ENCODE peak calls at places on chromosomes 2 and 18, in four cellular contexts. P, V, S and J are unnamed samples.

GRCh38 chr2:61906187-61906470 is 655 bp downstream of the COMMD1 start:
- DNase-seq in P (no peak), V (no peak), S (no peak), J (no peak)

GRCh38 chr2:233563663-233564430 is 2.7 kb downstream of the USP40 start:
- DNase-seq in P (peak; percentile 40), V (no peak), S (no peak), J (peak; percentile 76)

GRCh38 chr2:647003-647560 is 30.1 kb downstream of the TMEM18 start:
- DNase-seq in P (no peak), V (no peak), S (no peak), J (no peak)

GRCh38 chr2:34031097-34031496 is 432.0 kb upstream of the FAM98A start:
- DNase-seq in P (no peak), V (no peak), S (peak; percentile 1), J (peak; percentile 1)

GRCh38 chr2:240211096-240211495 is 70.6 kb upstream of the OTOS start:
- DNase-seq in P (no peak), V (no peak), S (no peak), J (no peak)

GRCh38 chr2:62826141-62826540 is 120.6 kb downstream of the EHBP1 start:
- DNase-seq in P (peak; percentile 65), V (peak; percentile 8), S (peak; percentile 73), J (peak; percentile 8)

GRCh38 chr2:190841707-190842505 is 38.7 kb upstream of the GLS start:
- DNase-seq in P (peak; percentile 69), V (no peak), S (no peak), J (no peak)

GRCh38 chr18:38747153-38747552 is 1181.6 kb upstream of the CELF4 start:
- DNase-seq in P (no peak), V (no peak), S (no peak), J (no peak)

GRCh38 chr18:36633961-36634412 is 194.8 kb downstream of the TPGS2 start:
- DNase-seq in P (no peak), V (no peak), S (peak; percentile 82), J (no peak)

GRCh38 chr18:79100944-79101343 is 31.8 kb downstream of the ATP9B start:
- DNase-seq in P (no peak), V (no peak), S (no peak), J (no peak)

GRCh38 chr2:51258301-51258700 is 226.4 kb upstream of the NRXN1 start:
- DNase-seq in P (no peak), V (no peak), S (no peak), J (no peak)

GRCh38 chr2:96927420-96928171 is 57.7 kb upstream of the SEMA4C start:
- DNase-seq in P (no peak), V (no peak), S (no peak), J (no peak)

GRCh38 chr2:182972548-182972942 is 65.7 kb downstream of the NCKAP1 start:
- DNase-seq in P (no peak), V (no peak), S (no peak), J (no peak)

GRCh38 chr18:58412844-58413666 is 215.8 kb downstream of the ALPK2 start:
- DNase-seq in P (no peak), V (no peak), S (no peak), J (no peak)

GRCh38 chr18:29853126-29853525 is 1189.4 kb downstream of the DSC3 start:
- DNase-seq in P (peak; percentile 3), V (no peak), S (no peak), J (no peak)

GRCh38 chr2:239444626-239445625 is 44.1 kb upstream of the HDAC4 start:
- DNase-seq in P (no peak), V (no peak), S (no peak), J (no peak)

GRCh38 chr2:28736034-28736433 is 15.6 kb upstream of the PPP1CB start:
- DNase-seq in P (no peak), V (no peak), S (no peak), J (no peak)

GRCh38 chr2:181393472-181393871 is 63.7 kb upstream of the ITGA4 start:
- DNase-seq in P (peak; percentile 71), V (no peak), S (peak; percentile 28), J (peak; percentile 86)

GRCh38 chr18:36993068-36993467 is 164.1 kb downstream of the KIAA1328 start:
- DNase-seq in P (peak; percentile 61), V (no peak), S (no peak), J (peak; percentile 69)

GRCh38 chr2:28406276-28407096 is 13.8 kb downstream of the FOSL2 start:
- DNase-seq in P (peak; percentile 51), V (no peak), S (peak; percentile 46), J (peak; percentile 76)

GRCh38 chr18:74271656-74272055 is 20.1 kb downstream of the CYB5A start:
- DNase-seq in P (peak; percentile 17), V (no peak), S (no peak), J (no peak)

GRCh38 chr2:182410120-182410519 is 16.7 kb downstream of the PDE1A start:
- DNase-seq in P (peak; percentile 53), V (no peak), S (no peak), J (no peak)

GRCh38 chr2:65430515-65431416 is 1.6 kb downstream of the SPRED2 start:
- DNase-seq in P (peak; percentile 41), V (peak; percentile 52), S (peak; percentile 67), J (peak; percentile 71)

GRCh38 chr2:64795024-64795592 is 141.4 kb upstream of the SERTAD2 start:
- DNase-seq in P (no peak), V (no peak), S (no peak), J (no peak)

GRCh38 chr2:143819190-143819735 is 690.0 kb downstream of the ARHGAP15 start:
- DNase-seq in P (no peak), V (no peak), S (no peak), J (no peak)

GRCh38 chr2:30359644-30360167 is 87.3 kb upstream of the LCLAT1 start:
- DNase-seq in P (peak; percentile 65), V (no peak), S (peak; percentile 58), J (peak; percentile 62)

GRCh38 chr2:201854221-201854801 is 48.0 kb downstream of the CDK15 start:
- DNase-seq in P (peak; percentile 99), V (no peak), S (peak; percentile 61), J (peak; percentile 99)

GRCh38 chr2:240622631-240623235 is 2.5 kb upstream of the GPR35 start:
- DNase-seq in P (no peak), V (no peak), S (no peak), J (no peak)

GRCh38 chr2:237743561-237744269 is 54.9 kb upstream of the RBM44 start:
- DNase-seq in P (peak; percentile 63), V (no peak), S (peak; percentile 67), J (peak; percentile 52)

GRCh38 chr2:18588802-18589201 is 567 bp downstream of the NT5C1B start:
- DNase-seq in P (no peak), V (no peak), S (no peak), J (no peak)

GRCh38 chr18:12253027-12253426 is 1.1 kb upstream of the CIDEA start:
- DNase-seq in P (no peak), V (no peak), S (no peak), J (no peak)

GRCh38 chr2:190881074-190881479 is 456 bp downstream of the GLS start:
- DNase-seq in P (no peak), V (no peak), S (no peak), J (no peak)

GRCh38 chr2:162044586-162044985 is 29.4 kb downstream of the DPP4 start:
- DNase-seq in P (no peak), V (no peak), S (no peak), J (no peak)

GRCh38 chr2:171564463-171564862 is 42.2 kb downstream of the CYBRD1 start:
- DNase-seq in P (peak; percentile 39), V (no peak), S (peak; percentile 33), J (peak; percentile 66)

GRCh38 chr2:65227035-65227470 is 578 bp upstream of the ACTR2 start:
- DNase-seq in P (no peak), V (no peak), S (peak; percentile 29), J (no peak)

GRCh38 chr2:177748360-177748759 is 324.2 kb downstream of the PDE11A start:
- DNase-seq in P (no peak), V (no peak), S (no peak), J (no peak)

GRCh38 chr2:38666578-38666926 is 638 bp downstream of the GALM start:
- DNase-seq in P (peak; percentile 32), V (no peak), S (peak; percentile 41), J (peak; percentile 36)

GRCh38 chr18:54192415-54192814 is 32.1 kb downstream of the MBD2 start:
- DNase-seq in P (no peak), V (no peak), S (peak; percentile 56), J (no peak)

GRCh38 chr2:127220102-127220806 is at the start of gene CYP27C1:
- DNase-seq in P (no peak), V (peak; percentile 44), S (no peak), J (peak; percentile 37)

GRCh38 chr18:9741821-9742541 is 33.9 kb downstream of the RAB31 start:
- DNase-seq in P (no peak), V (no peak), S (no peak), J (peak; percentile 85)

GRCh38 chr18:75538727-75539126 is 111.2 kb upstream of the SMIM21 start:
- DNase-seq in P (peak; percentile 76), V (no peak), S (no peak), J (no peak)
- H2AK5ac ChIP-seq in P (no peak overlapping the region), V (no peak overlapping the region), S (no peak overlapping the region), J (no peak overlapping the region)

GRCh38 chr2:11837875-11838734 is 91.7 kb downstream of the LPIN1 start:
- DNase-seq in P (no peak), V (no peak), S (no peak), J (no peak)
- H3K4ac ChIP-seq in P (no peak overlapping the region), V (no peak overlapping the region), S (no peak overlapping the region), J (no peak overlapping the region)

DNA sequence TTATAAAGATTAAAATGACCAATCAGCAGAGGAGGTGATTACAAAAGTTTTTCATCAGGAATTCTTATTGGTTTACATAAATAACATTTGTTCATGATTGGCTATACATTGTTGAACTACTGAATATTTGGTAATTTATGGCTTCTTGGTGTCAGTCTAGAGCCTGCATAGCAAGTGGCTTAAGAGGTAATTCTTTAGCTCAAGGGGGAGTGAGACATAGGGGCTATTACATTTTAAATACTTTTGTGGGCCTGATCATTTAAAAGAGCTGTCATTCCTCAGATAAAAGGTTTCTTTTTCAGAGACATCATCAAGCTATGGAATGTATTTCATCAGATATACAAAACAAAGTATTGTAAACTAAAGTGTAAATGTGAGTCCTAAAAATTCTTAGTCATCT is 373.8 kb downstream of the EPHA4 start:
- DNase-seq in P (no peak), V (no peak), S (peak; percentile 51), J (no peak)
- H2AK5ac ChIP-seq in P (no peak overlapping the region), V (no peak overlapping the region), S (no peak overlapping the region), J (no peak overlapping the region)

DNA sequence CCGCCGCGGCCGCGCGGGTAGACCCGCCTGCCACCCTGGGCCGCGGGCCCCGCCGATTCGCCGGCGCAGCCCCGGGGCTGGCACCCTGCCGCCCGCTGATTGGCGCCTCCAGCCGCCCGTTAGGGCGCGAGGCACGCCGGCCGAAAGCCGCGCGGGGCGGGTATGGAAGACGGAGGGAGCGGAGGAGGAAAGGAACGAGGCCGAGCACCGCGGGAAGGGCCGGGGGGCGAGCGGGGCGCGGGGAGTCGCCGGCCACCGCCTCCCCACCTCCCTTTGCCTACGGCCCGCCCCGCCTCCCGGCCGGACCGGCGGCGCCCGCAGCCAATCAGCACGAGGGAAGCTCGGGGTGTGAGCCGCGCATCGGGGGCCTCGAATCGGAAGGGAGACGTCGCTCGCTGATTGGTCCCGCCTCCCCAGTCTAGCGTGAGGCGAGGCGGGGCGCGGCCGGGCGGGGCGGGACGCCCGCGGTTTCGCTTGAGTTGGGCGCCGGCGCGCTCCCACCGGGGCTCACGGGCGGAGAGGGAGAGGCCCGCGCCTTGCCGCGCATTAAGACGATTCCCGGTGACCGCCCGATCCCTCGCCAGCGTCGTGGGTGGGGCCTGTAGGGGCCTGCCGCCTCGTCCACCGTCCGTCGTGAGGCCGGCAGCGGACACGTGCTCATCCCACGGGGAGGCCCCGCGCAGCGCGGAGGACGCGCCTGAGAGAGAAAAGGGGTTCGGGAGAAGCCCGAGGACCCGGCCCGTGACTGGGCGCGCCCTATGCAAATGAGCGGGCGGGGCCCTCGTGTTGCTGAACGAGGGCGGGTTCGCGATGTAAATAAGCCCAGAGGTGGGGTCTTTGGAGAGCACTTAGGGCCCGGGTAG is 616 bp upstream of the SMAD2 start:
- DNase-seq in P (peak; percentile 94), V (peak; percentile 96), S (peak; percentile 93), J (peak; percentile 97)
- H3K4ac ChIP-seq in P (peak overlapping the region; percentile 88), V (no peak overlapping the region), S (peak overlapping the region; percentile 63), J (peak overlapping the region; percentile 99)